ENCODE peak calls at places on chromosomes 4 and X, in six cellular contexts. One of them, this sample, is unnamed.
A peak's percentile ranks its signal among the peaks of the same experiment; 100 is the strongest.

GRCh38 chrX:30653415-30654131 is at the start of gene GK:
- DNase-seq in pancreas: no peak
- DNase-seq in fibroblast of the aortic adventitia: peak; percentile 5
- DNase-seq in fibroblast of lung: no peak
- DNase-seq in breast epithelium: no peak
- DNase-seq in fibroblast of pulmonary artery: no peak
- DNase-seq in this sample: peak; percentile 20

GRCh38 chrX:39654183-39654925 is 443.4 kb downstream of the BCOR start:
- DNase-seq in breast epithelium: no peak
- DNase-seq in fibroblast of lung: no peak
- DNase-seq in pancreas: no peak
- DNase-seq in fibroblast of pulmonary artery: no peak
- DNase-seq in fibroblast of the aortic adventitia: no peak
- DNase-seq in this sample: no peak

GRCh38 chr4:174316954-174317353 is 33.2 kb downstream of the CEP44 start:
- DNase-seq in breast epithelium: no peak
- DNase-seq in fibroblast of lung: peak; percentile 45
- DNase-seq in fibroblast of pulmonary artery: peak; percentile 16
- DNase-seq in fibroblast of the aortic adventitia: peak; percentile 31
- DNase-seq in pancreas: no peak
- DNase-seq in this sample: peak; percentile 11

GRCh38 chr4:169621754-169622481 is 1.5 kb downstream of the CLCN3 start:
- DNase-seq in breast epithelium: no peak
- DNase-seq in pancreas: no peak
- DNase-seq in fibroblast of lung: peak; percentile 75
- DNase-seq in fibroblast of pulmonary artery: peak; percentile 65
- DNase-seq in fibroblast of the aortic adventitia: no peak
- DNase-seq in this sample: peak; percentile 64

GRCh38 chrX:154486396-154487207 is at the start of gene UBL4A:
- DNase-seq in fibroblast of the aortic adventitia: peak; percentile 15
- DNase-seq in pancreas: peak; percentile 83
- DNase-seq in breast epithelium: peak; percentile 57
- DNase-seq in fibroblast of pulmonary artery: peak; percentile 65
- DNase-seq in fibroblast of lung: peak; percentile 63
- DNase-seq in this sample: peak; percentile 36

GRCh38 chr4:69800599-69800998 is 40.2 kb upstream of the SULT1B1 start:
- DNase-seq in breast epithelium: no peak
- DNase-seq in pancreas: no peak
- DNase-seq in fibroblast of lung: peak; percentile 64
- DNase-seq in fibroblast of pulmonary artery: peak; percentile 82
- DNase-seq in fibroblast of the aortic adventitia: peak; percentile 73
- DNase-seq in this sample: peak; percentile 64

GRCh38 chr4:101790521-101791188 is at the start of gene BANK1:
- DNase-seq in fibroblast of lung: peak; percentile 30
- DNase-seq in breast epithelium: no peak
- DNase-seq in pancreas: peak; percentile 75
- DNase-seq in fibroblast of the aortic adventitia: no peak
- DNase-seq in fibroblast of pulmonary artery: peak; percentile 31
- DNase-seq in this sample: peak; percentile 37

GRCh38 chrX:149518236-149518635 is 13.1 kb upstream of the IDS start:
- DNase-seq in fibroblast of the aortic adventitia: no peak
- DNase-seq in fibroblast of pulmonary artery: no peak
- DNase-seq in breast epithelium: no peak
- DNase-seq in fibroblast of lung: no peak
- DNase-seq in pancreas: no peak
- DNase-seq in this sample: no peak

DNA sequence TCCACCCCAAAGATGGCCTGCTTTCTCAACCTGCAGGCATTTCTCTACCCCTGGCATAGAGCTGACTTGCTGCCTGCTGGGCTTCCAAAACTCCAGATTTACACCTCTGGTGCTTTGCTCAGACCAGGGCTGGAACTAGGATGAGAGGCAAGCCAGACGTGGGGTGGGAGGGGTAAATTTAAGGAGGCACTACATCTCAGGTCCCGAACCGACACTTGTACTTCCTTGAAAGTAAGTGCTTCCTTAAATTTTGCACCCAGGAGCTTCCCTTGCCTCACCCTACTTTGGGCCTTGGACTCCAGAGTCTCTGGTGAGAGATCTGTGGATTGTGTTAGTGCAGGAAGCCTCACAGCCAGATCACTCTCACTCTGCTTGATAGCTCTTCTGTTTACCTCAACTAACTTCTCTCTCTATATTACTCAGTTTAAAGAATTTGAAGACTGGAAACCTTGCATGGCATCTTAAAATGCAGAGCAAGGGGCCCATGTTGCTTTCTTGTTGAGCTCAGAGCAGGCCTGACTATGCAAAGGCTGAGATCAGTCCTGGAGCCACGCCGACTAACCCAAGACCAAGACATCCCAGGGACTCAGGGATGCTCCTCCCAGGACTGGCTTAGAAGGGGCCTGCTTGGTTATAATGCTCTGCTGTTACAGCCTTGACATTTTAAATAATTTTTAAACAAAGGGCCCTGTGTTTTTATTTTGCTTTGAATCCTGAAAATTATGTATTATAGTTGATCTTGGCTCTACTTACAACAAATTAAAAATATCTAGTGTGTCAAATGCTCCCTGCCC is 145.0 kb upstream of the LEF1 start:
- DNase-seq in pancreas: no peak
- DNase-seq in fibroblast of lung: no peak
- DNase-seq in fibroblast of pulmonary artery: no peak
- DNase-seq in breast epithelium: no peak
- DNase-seq in fibroblast of the aortic adventitia: no peak
- DNase-seq in this sample: no peak
- TF ChIP-seq CTCF in pancreas: no peak
- TF ChIP-seq CTCF in fibroblast of lung: no peak
- TF ChIP-seq CTCF in fibroblast of pulmonary artery: no peak
- TF ChIP-seq CTCF in breast epithelium: no peak
- TF ChIP-seq CTCF in fibroblast of the aortic adventitia: no peak
- TF ChIP-seq CTCF in this sample: no peak

GRCh38 chr4:82484987-82485783 is 54.8 kb downstream of the ENOPH1 start:
- DNase-seq in fibroblast of pulmonary artery: peak; percentile 22
- DNase-seq in fibroblast of lung: no peak
- DNase-seq in fibroblast of the aortic adventitia: no peak
- DNase-seq in breast epithelium: no peak
- DNase-seq in pancreas: no peak
- DNase-seq in this sample: peak; percentile 56

GRCh38 chr4:82479562-82479961 is 49.2 kb downstream of the ENOPH1 start:
- DNase-seq in breast epithelium: no peak
- DNase-seq in fibroblast of pulmonary artery: no peak
- DNase-seq in pancreas: no peak
- DNase-seq in fibroblast of the aortic adventitia: no peak
- DNase-seq in fibroblast of lung: no peak
- DNase-seq in this sample: no peak

GRCh38 chr4:82482387-82482786 is 52.0 kb downstream of the ENOPH1 start:
- DNase-seq in pancreas: no peak
- DNase-seq in fibroblast of the aortic adventitia: no peak
- DNase-seq in breast epithelium: no peak
- DNase-seq in fibroblast of lung: no peak
- DNase-seq in fibroblast of pulmonary artery: no peak
- DNase-seq in this sample: no peak

DNA sequence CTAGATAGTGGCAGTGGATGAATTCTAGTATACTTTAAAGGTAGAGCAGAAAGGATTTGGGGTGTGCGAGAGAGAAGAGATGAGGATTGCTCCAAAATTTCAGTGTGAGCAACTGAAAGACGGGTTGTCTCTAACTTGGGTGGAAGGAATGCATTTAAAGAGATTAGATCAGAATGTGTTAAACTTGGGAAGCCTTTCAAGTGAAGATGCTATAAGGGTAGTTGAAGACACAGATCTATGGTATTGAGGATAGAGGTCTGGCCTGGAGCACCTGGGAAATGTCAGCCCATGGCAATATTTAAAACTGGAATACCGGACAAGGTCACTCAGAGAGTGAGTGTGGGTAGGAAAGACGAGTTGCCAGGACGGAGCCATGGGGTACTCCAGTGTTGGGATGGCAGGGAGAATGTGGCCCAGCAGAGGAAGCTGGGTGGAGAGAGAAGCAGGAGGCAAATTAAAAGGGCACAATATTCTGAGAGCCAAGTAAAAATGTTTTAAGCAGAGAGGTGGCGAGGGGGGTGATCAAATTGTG is 50.5 kb downstream of the ENOPH1 start:
- DNase-seq in fibroblast of lung: no peak
- DNase-seq in pancreas: no peak
- DNase-seq in fibroblast of the aortic adventitia: no peak
- DNase-seq in breast epithelium: no peak
- DNase-seq in fibroblast of pulmonary artery: no peak
- DNase-seq in this sample: no peak
- H3K4me3 ChIP-seq in fibroblast of lung: no peak overlapping the region
- H3K4me3 ChIP-seq in pancreas: no peak overlapping the region
- H3K4me3 ChIP-seq in fibroblast of the aortic adventitia: no peak overlapping the region
- H3K4me3 ChIP-seq in breast epithelium: no peak overlapping the region
- H3K4me3 ChIP-seq in fibroblast of pulmonary artery: no peak overlapping the region
- H3K4me3 ChIP-seq in this sample: no peak overlapping the region

GRCh38 chrX:78514852-78515251 is 144.3 kb downstream of the RTL3 start:
- DNase-seq in fibroblast of the aortic adventitia: peak; percentile 25
- DNase-seq in fibroblast of lung: peak; percentile 12
- DNase-seq in breast epithelium: no peak
- DNase-seq in pancreas: no peak
- DNase-seq in fibroblast of pulmonary artery: no peak
- DNase-seq in this sample: peak; percentile 44
- TF ChIP-seq CTCF in fibroblast of the aortic adventitia: no peak
- TF ChIP-seq CTCF in fibroblast of lung: no peak
- TF ChIP-seq CTCF in breast epithelium: no peak
- TF ChIP-seq CTCF in pancreas: no peak
- TF ChIP-seq CTCF in fibroblast of pulmonary artery: peak; percentile 13
- TF ChIP-seq CTCF in this sample: no peak

GRCh38 chrX:47625365-47625764 is 4.4 kb downstream of the CFP start:
- DNase-seq in fibroblast of pulmonary artery: no peak
- DNase-seq in breast epithelium: no peak
- DNase-seq in pancreas: no peak
- DNase-seq in fibroblast of lung: no peak
- DNase-seq in fibroblast of the aortic adventitia: no peak
- DNase-seq in this sample: no peak

GRCh38 chrX:47620303-47620685 is 637 bp upstream of the SYN1 start:
- DNase-seq in fibroblast of lung: no peak
- DNase-seq in fibroblast of pulmonary artery: no peak
- DNase-seq in pancreas: no peak
- DNase-seq in breast epithelium: no peak
- DNase-seq in fibroblast of the aortic adventitia: no peak
- DNase-seq in this sample: no peak

GRCh38 chrX:47621851-47622250 is 2.2 kb upstream of the SYN1 start:
- DNase-seq in fibroblast of the aortic adventitia: no peak
- DNase-seq in pancreas: no peak
- DNase-seq in fibroblast of lung: no peak
- DNase-seq in fibroblast of pulmonary artery: no peak
- DNase-seq in breast epithelium: no peak
- DNase-seq in this sample: no peak

GRCh38 chrX:47619486-47620302 is at the start of gene SYN1:
- DNase-seq in fibroblast of pulmonary artery: peak; percentile 84
- DNase-seq in fibroblast of the aortic adventitia: peak; percentile 66
- DNase-seq in breast epithelium: peak; percentile 74
- DNase-seq in fibroblast of lung: peak; percentile 74
- DNase-seq in pancreas: peak; percentile 88
- DNase-seq in this sample: peak; percentile 88

DNA sequence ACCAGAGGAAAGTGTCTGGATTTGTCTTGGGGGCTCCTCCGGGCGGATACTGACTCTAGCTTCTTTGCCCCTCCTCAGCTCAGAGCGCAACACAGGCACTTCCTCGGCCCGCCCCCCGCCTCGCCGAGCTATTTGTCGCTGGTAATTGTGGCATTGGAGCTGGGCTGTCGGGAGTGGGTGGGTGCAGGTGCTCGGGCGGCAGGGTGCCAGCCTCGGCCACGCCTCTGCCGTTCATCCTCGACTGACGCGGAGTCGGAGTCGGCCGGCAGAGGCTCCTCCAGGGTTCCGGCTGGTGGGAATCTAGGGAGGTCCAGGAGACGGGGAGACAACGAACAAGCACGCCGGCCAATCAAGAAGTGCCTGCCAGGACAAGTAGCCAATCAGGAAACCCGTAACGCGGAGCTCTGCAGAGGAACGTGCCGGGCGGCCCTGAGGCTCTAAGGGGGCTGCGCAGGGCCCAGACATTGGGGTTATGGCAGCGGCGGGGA is 3.9 kb upstream of the SYN1 start:
- DNase-seq in fibroblast of pulmonary artery: peak; percentile 82
- DNase-seq in breast epithelium: peak; percentile 56
- DNase-seq in pancreas: peak; percentile 66
- DNase-seq in fibroblast of lung: peak; percentile 79
- DNase-seq in fibroblast of the aortic adventitia: peak; percentile 63
- DNase-seq in this sample: peak; percentile 86
- H3K4me3 ChIP-seq in fibroblast of pulmonary artery: peak overlapping the region; percentile 39
- H3K4me3 ChIP-seq in breast epithelium: peak overlapping the region; percentile 29
- H3K4me3 ChIP-seq in pancreas: peak overlapping the region; percentile 8
- H3K4me3 ChIP-seq in fibroblast of lung: no peak overlapping the region
- H3K4me3 ChIP-seq in fibroblast of the aortic adventitia: peak overlapping the region; percentile 44
- H3K4me3 ChIP-seq in this sample: peak overlapping the region; percentile 31

DNA sequence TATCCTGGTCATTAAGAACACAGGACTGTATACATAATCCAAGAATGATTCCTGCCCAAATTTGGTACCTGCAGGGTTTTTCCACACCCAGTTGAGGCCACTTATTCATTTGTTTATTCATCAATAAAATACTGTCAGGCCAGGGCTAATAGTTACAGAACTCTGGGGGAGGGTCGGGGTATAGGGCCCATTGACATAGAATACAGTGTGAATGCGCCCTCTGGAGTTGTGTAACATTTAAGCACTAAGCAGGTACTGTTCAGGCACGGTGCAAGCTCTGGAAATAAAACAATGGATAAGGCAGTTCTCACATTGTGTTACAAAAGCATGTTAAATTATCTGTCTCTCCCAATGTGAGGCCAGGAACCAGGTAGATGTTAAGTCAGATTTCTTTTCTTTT is 30.8 kb upstream of the LRBA start:
- DNase-seq in fibroblast of the aortic adventitia: no peak
- DNase-seq in fibroblast of lung: no peak
- DNase-seq in fibroblast of pulmonary artery: no peak
- DNase-seq in pancreas: no peak
- DNase-seq in breast epithelium: no peak
- DNase-seq in this sample: no peak
- TF ChIP-seq CTCF in fibroblast of the aortic adventitia: no peak
- TF ChIP-seq CTCF in fibroblast of lung: no peak
- TF ChIP-seq CTCF in fibroblast of pulmonary artery: no peak
- TF ChIP-seq CTCF in pancreas: no peak
- TF ChIP-seq CTCF in breast epithelium: no peak
- TF ChIP-seq CTCF in this sample: no peak

GRCh38 chrX:50470103-50471031 is at the start of gene DGKK:
- DNase-seq in pancreas: peak; percentile 58
- DNase-seq in breast epithelium: no peak
- DNase-seq in fibroblast of lung: no peak
- DNase-seq in fibroblast of the aortic adventitia: no peak
- DNase-seq in fibroblast of pulmonary artery: no peak
- DNase-seq in this sample: no peak
- H3K4me3 ChIP-seq in pancreas: no peak within 1 kb of the TSS
- H3K4me3 ChIP-seq in breast epithelium: no peak within 1 kb of the TSS
- H3K4me3 ChIP-seq in fibroblast of lung: no peak within 1 kb of the TSS
- H3K4me3 ChIP-seq in fibroblast of the aortic adventitia: no peak within 1 kb of the TSS
- H3K4me3 ChIP-seq in fibroblast of pulmonary artery: no peak within 1 kb of the TSS
- H3K4me3 ChIP-seq in this sample: no peak within 1 kb of the TSS

DNA sequence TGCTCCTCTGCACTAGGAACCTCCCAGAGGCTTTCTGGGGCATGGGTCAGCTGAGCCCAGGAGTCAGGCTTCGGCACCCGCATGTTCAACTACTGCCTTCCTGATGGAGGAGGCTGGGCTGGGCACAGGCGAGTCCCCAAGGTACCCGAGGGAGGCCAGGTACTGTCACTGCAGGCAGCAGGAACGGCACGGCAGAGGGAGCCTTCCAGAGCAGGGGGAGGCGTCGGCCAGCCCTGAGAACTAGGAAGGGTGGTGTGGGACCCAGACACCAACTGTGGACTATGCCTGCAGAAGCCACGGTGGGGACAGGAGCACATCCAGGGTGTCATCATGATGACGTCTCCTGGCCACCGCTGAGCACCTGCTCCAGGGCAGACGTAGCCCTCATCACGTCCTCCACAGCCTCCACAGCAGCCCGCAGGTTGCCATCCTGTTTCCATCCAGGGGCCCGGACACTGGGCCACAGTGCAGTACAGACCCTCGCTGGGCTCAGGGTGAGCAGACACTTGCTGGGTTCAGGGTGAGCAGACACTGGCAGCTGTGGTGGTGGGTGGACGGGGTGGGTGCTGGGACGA is 40.8 kb downstream of the SORCS2 start:
- DNase-seq in breast epithelium: no peak
- DNase-seq in fibroblast of pulmonary artery: no peak
- DNase-seq in pancreas: no peak
- DNase-seq in fibroblast of lung: no peak
- DNase-seq in fibroblast of the aortic adventitia: no peak
- DNase-seq in this sample: no peak
- TF ChIP-seq CTCF in breast epithelium: no peak
- TF ChIP-seq CTCF in fibroblast of pulmonary artery: no peak
- TF ChIP-seq CTCF in pancreas: no peak
- TF ChIP-seq CTCF in fibroblast of lung: no peak
- TF ChIP-seq CTCF in fibroblast of the aortic adventitia: no peak
- TF ChIP-seq CTCF in this sample: no peak

This sample was measured in cardiac fibroblast.